ENCODE peak calls at places on chromosomes 4 and X, in four cellular contexts. Y is H9, S is fibroblast of lung, R is endothelial cell of umbilical vein. X is an unnamed sample.
A peak's percentile ranks its signal among the peaks of the same experiment; 100 is the strongest.

GRCh38 chr4:11739992-11740391 is 311.3 kb upstream of the HS3ST1 start:
- DNase-seq in Y (no peak), S (peak; percentile 63), R (peak; percentile 77), X (no peak)

GRCh38 chr4:139875456-139875855 is 209.8 kb downstream of the MGST2 start:
- DNase-seq in Y (peak; percentile 82), S (no peak), R (no peak), X (no peak)

GRCh38 chr4:159206427-159206871 is 103.6 kb downstream of the RAPGEF2 start:
- DNase-seq in Y (no peak), S (no peak), R (peak; percentile 73), X (no peak)

GRCh38 chrX:110691446-110691845 is 104.2 kb downstream of the CHRDL1 start:
- DNase-seq in Y (no peak), S (no peak), R (no peak), X (peak; percentile 48)

GRCh38 chr4:83067058-83067639 is 32.2 kb downstream of the COPS4 start:
- DNase-seq in Y (no peak), S (no peak), R (no peak), X (no peak)

GRCh38 chrX:46961574-46962279 is 49.5 kb downstream of the JADE3 start:
- DNase-seq in Y (no peak), S (no peak), R (no peak), X (no peak)

GRCh38 chr4:139455187-139455586 is 1.3 kb downstream of the RAB33B start:
- DNase-seq in Y (no peak), S (no peak), R (peak; percentile 25), X (no peak)

GRCh38 chrX:44747317-44747716 is 96.5 kb upstream of the DUSP21 start:
- DNase-seq in Y (no peak), S (no peak), R (no peak), X (no peak)

GRCh38 chr4:120773641-120774040 is 148.9 kb downstream of the PRDM5 start:
- DNase-seq in Y (no peak), S (peak; percentile 11), R (no peak), X (no peak)

GRCh38 chr4:10006604-10007435 is 14.5 kb downstream of the SLC2A9 start:
- DNase-seq in Y (no peak), S (no peak), R (peak; percentile 57), X (peak; percentile 51)

GRCh38 chr4:5962416-5962815 is 55.8 kb downstream of the C4orf50 start:
- DNase-seq in Y (no peak), S (no peak), R (no peak), X (no peak)

GRCh38 chrX:15299945-15300851 is 15.2 kb downstream of the ASB11 start:
- DNase-seq in Y (no peak), S (peak; percentile 43), R (peak; percentile 53), X (peak; percentile 38)

GRCh38 chrX:48997455-48997854 is 4.6 kb downstream of the GRIPAP1 start:
- DNase-seq in Y (no peak), S (no peak), R (no peak), X (no peak)

GRCh38 chrX:67651437-67652142 is 107.8 kb downstream of the AR start:
- DNase-seq in Y (no peak), S (no peak), R (no peak), X (no peak)

GRCh38 chr4:14446311-14446710 is 556.0 kb upstream of the CPEB2 start:
- DNase-seq in Y (no peak), S (peak; percentile 84), R (no peak), X (no peak)

GRCh38 chrX:71671043-71671829 is 3.9 kb downstream of the LOC101059915 start:
- DNase-seq in Y (no peak), S (no peak), R (no peak), X (no peak)

GRCh38 chr4:147284218-147284617 is 196.7 kb upstream of the EDNRA start:
- DNase-seq in Y (no peak), S (no peak), R (no peak), X (no peak)

GRCh38 chr4:165542476-165542875 is 163.7 kb downstream of the CPE start:
- DNase-seq in Y (no peak), S (no peak), R (no peak), X (no peak)

GRCh38 chr4:112531146-112531545 is 15.2 kb upstream of the NEUROG2 start:
- DNase-seq in Y (no peak), S (no peak), R (no peak), X (no peak)

GRCh38 chrX:53882331-53882730 is 161.9 kb downstream of the PHF8 start:
- DNase-seq in Y (no peak), S (peak; percentile 79), R (no peak), X (peak; percentile 13)

GRCh38 chrX:68443155-68443868 is 10.0 kb upstream of the OPHN1 start:
- DNase-seq in Y (no peak), S (no peak), R (peak; percentile 67), X (peak; percentile 32)

GRCh38 chrX:39764441-39764914 is 333.3 kb downstream of the BCOR start:
- DNase-seq in Y (no peak), S (no peak), R (no peak), X (no peak)

GRCh38 chr4:35939746-35940145 is 304.6 kb downstream of the ARAP2 start:
- DNase-seq in Y (no peak), S (no peak), R (no peak), X (no peak)

GRCh38 chrX:40006025-40007017 is 91.4 kb downstream of the BCOR start:
- DNase-seq in Y (peak; percentile 83), S (no peak), R (no peak), X (peak; percentile 43)

GRCh38 chrX:41758391-41758790 is 34.4 kb downstream of the GPR82 start:
- DNase-seq in Y (no peak), S (no peak), R (peak; percentile 33), X (no peak)

GRCh38 chr4:125497861-125498260 is 183.1 kb downstream of the FAT4 start:
- DNase-seq in Y (no peak), S (no peak), R (no peak), X (no peak)
- H2AFZ ChIP-seq in Y (no peak overlapping the region), S (no peak overlapping the region), R (no peak overlapping the region), X (no peak overlapping the region)

DNA sequence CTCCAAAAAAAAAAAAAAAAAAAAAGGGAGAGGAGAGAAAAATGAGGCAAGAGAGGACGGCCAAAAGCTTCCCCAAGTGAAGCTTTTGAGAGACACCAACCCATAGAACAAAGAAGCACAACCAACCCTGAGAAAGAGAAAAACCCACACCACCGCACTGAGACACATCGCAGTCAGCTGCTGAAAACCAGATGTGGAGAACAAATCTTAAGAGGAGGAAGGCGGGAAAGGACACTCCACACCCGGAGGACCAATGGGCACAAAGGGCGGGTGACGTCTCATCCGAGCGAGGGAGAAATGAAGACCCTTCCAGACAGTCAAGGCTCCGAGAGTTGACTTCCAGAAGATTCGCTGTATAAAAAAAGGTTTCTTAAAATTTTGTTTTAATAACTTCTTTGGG is 112.1 kb downstream of the AFAP1 start:
- DNase-seq in Y (no peak), S (no peak), R (no peak), X (peak; percentile 61)
- H3K4me1 ChIP-seq in Y (peaks cover 6% of the 10 kb centered on the region), S (peaks cover 40% of the 10 kb centered on the region), R (peaks cover 78% of the 10 kb centered on the region), X (peaks cover 75% of the 10 kb centered on the region)

GRCh38 chr4:2366252-2367192 is 51.9 kb downstream of the ZFYVE28 start:
- DNase-seq in Y (no peak), S (peak; percentile 38), R (no peak), X (peak; percentile 20)

GRCh38 chr4:2370597-2371320 is 47.7 kb downstream of the ZFYVE28 start:
- DNase-seq in Y (no peak), S (no peak), R (no peak), X (no peak)

GRCh38 chr4:2371765-2372487 is 46.5 kb downstream of the ZFYVE28 start:
- DNase-seq in Y (no peak), S (no peak), R (no peak), X (no peak)

GRCh38 chr4:2367626-2368025 is 50.8 kb downstream of the ZFYVE28 start:
- DNase-seq in Y (no peak), S (no peak), R (no peak), X (no peak)

DNA sequence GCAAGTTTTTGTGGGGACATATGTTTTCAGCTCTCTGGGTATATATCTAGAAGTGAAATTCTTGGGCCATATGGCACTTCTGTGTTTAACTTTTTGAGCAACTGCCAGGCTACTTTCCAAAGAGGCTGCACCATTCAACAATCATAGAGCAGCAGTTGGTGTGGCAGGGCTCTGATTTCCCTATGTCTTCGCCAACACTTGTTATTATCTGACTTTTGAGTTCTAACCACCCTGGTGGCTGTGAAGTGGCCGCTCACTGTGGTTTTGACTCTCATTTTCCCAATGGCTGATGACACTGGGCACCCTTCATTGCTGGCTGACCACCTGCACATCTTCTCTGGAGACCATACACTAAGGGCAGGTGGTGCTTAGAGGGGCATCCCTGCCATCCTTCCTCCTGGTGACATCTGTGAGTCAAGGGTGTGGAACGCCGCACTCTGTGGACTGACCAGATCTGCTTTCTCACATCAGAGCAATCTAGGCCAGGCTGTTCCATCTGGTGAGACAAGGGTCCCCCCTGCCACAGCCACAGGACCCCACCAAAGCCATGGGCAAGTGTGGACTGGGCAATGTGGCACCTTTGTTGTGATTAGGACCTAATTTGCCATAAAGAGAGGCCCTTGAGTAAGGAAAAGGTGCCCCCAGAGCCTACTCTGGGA is 49.5 kb downstream of the ZFYVE28 start:
- DNase-seq in Y (no peak), S (no peak), R (no peak), X (no peak)
- H3K4me2 ChIP-seq in Y (no peak overlapping the region), S (no peak overlapping the region), R (no peak overlapping the region), X (no peak overlapping the region)

GRCh38 chrX:56782791-56783449 is 53.9 kb downstream of the NBDY start:
- DNase-seq in Y (no peak), S (no peak), R (no peak), X (no peak)

GRCh38 chrX:56783996-56784620 is 55.1 kb downstream of the NBDY start:
- DNase-seq in Y (no peak), S (no peak), R (no peak), X (no peak)

GRCh38 chrX:56783450-56783831 is 54.4 kb downstream of the NBDY start:
- DNase-seq in Y (peak; percentile 43), S (no peak), R (no peak), X (no peak)

GRCh38 chrX:56784666-56785065 is 55.6 kb downstream of the NBDY start:
- DNase-seq in Y (no peak), S (no peak), R (no peak), X (no peak)

DNA sequence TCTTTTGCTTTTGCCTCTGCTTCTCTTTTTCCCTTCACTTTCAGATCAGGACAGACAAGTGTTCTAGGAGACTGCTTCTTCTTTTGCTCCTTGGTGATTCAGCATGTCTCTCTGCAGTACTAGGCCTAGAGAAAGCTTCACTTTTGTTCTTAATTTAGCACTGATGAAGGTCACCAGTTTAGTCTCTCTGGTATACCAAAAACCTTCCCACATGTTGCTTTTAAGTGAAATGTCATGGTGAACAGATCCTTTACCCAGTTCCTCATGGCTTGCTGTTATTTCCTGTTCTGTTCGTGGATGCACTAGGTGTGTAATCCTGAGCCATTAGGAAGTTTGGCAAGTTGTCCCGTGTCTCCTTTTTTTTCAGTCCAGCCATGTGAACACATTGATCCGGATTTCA is 53.3 kb downstream of the NBDY start:
- DNase-seq in Y (no peak), S (no peak), R (no peak), X (peak; percentile 5)
- H2AFZ ChIP-seq in Y (no peak overlapping the region), S (no peak overlapping the region), R (no peak overlapping the region), X (no peak overlapping the region)

GRCh38 chr4:40190880-40191815 is 5.7 kb upstream of the RHOH start:
- DNase-seq in Y (no peak), S (no peak), R (no peak), X (no peak)
- H3K4me1 ChIP-seq in Y (no peaks in the 10 kb centered on the region), S (no peaks in the 10 kb centered on the region), R (no peaks in the 10 kb centered on the region), X (peaks cover 6% of the 10 kb centered on the region)

GRCh38 chr4:166655231-166655630 is 579.1 kb downstream of the SPOCK3 start:
- DNase-seq in Y (no peak), S (no peak), R (no peak), X (no peak)
- H3K4me2 ChIP-seq in Y (no peak overlapping the region), S (no peak overlapping the region), R (no peak overlapping the region), X (no peak overlapping the region)

X was measured in GM23248.